ENCODE peak calls at places on chromosomes 13 and 19, in nine cellular contexts. P is stimulated activated naive CD8-positive, alpha-beta T cell treated with anti-CD3 and anti-CD28 coated beads, Interleukin-15, Interleukin-2, amounts not matched to agents 100 U/mL and 50 U/mL, for 24 hours; R is HS-5; H is CD4-positive, alpha-beta T cell; K is T-helper 9 cell; C is C1 segment of cervical spinal cord; J is NCI-H1048; N is GM12865; V is activated T-helper 1 cell treated with anti-CD3 and anti-CD28 coated beads, Interleukin-12 subunit alpha, Interleukin-12 subunit beta, Interleukin-2, Interleukin-4 antibody, amounts not matched to agents 30 ng/mL and 10 ng/mL and 1 ng/mL, durations not matched to agents 14 hours and 24 hours and 36 hours. I is an unnamed sample.

GRCh38 chr13:61029064-61029463 is 386.6 kb downstream of the PCDH20 start:
- DNase-seq in N (peak; percentile 2), P (no peak), R (no peak), K (no peak), C (no peak), V (no peak), J (no peak), H (no peak), I (no peak)

GRCh38 chr13:107866007-107866665 is 349.2 kb downstream of the LIG4 start:
- DNase-seq in V (no peak), N (no peak), R (no peak), H (no peak), J (no peak), P (peak; percentile 3), C (no peak), K (no peak), I (no peak)

GRCh38 chr13:47268270-47268669 is 371.4 kb upstream of the HTR2A start:
- DNase-seq in C (no peak), P (no peak), V (no peak), N (no peak), R (no peak), K (no peak), H (no peak), J (no peak), I (no peak)

GRCh38 chr13:101511766-101512165 is 59.3 kb downstream of the ITGBL1 start:
- DNase-seq in C (no peak), R (no peak), H (no peak), J (no peak), P (no peak), K (no peak), N (no peak), V (no peak), I (no peak)

GRCh38 chr13:27830010-27830409 is 37.7 kb downstream of the GSX1 start:
- DNase-seq in N (peak; percentile 59), P (peak; percentile 76), C (no peak), J (no peak), V (peak; percentile 49), R (no peak), H (peak; percentile 58), K (peak; percentile 59), I (peak; percentile 52)

GRCh38 chr13:35987572-35988513 is 143.3 kb downstream of the DCLK1 start:
- DNase-seq in P (no peak), J (no peak), H (no peak), N (no peak), K (no peak), V (no peak), R (no peak), C (no peak), I (no peak)

GRCh38 chr13:99860736-99861135 is 110.8 kb downstream of the ZIC5 start:
- DNase-seq in R (no peak), K (no peak), C (no peak), J (no peak), N (no peak), P (no peak), H (no peak), V (no peak), I (no peak)

GRCh38 chr19:46863818-46864629 is 3.2 kb downstream of the ARHGAP35 start:
- DNase-seq in J (no peak), R (no peak), H (no peak), N (no peak), V (no peak), K (no peak), C (no peak), P (no peak), I (no peak)